ENCODE peak calls at places on chromosomes 3 and 15, in nine cellular contexts. H, K, J, X, Q, O, A, T and S are unnamed samples.
A peak's percentile ranks its signal among the peaks of the same experiment; 100 is the strongest.

GRCh38 chr3:188345223-188345622 is 191.3 kb downstream of the LPP start:
- DNase-seq in H (peak; percentile 83), K (no peak), J (no peak), X (peak; percentile 42), Q (no peak), O (no peak), A (peak; percentile 30), T (no peak), S (no peak)

GRCh38 chr3:142981108-142981507 is 17.6 kb upstream of the PAQR9 start:
- DNase-seq in H (no peak), K (no peak), J (no peak), X (peak; percentile 48), Q (no peak), O (no peak), A (no peak), T (no peak), S (no peak)

GRCh38 chr3:148158210-148158609 is 539.5 kb upstream of the AGTR1 start:
- DNase-seq in H (peak; percentile 41), K (no peak), J (no peak), X (peak; percentile 77), Q (no peak), O (no peak), A (peak; percentile 71), T (no peak), S (no peak)

GRCh38 chr15:45714501-45715488 is 80.0 kb downstream of the SQOR start:
- DNase-seq in H (peak; percentile 53), K (no peak), J (no peak), X (peak; percentile 67), Q (no peak), O (no peak), A (peak; percentile 60), T (no peak), S (no peak)

GRCh38 chr3:154842546-154842945 is 237.6 kb upstream of the MME start:
- DNase-seq in H (no peak), K (no peak), J (no peak), X (no peak), Q (no peak), O (no peak), A (no peak), T (no peak), S (no peak)

GRCh38 chr15:98690272-98690671 is 41.9 kb downstream of the IGF1R start:
- DNase-seq in H (no peak), K (no peak), J (no peak), X (no peak), Q (no peak), O (no peak), A (no peak), T (no peak), S (no peak)

GRCh38 chr3:107560166-107560565 is 37.4 kb downstream of the BBX start:
- DNase-seq in H (no peak), K (no peak), J (no peak), X (no peak), Q (no peak), O (no peak), A (no peak), T (no peak), S (no peak)

GRCh38 chr3:69180869-69181591 is 58.6 kb upstream of the LMOD3 start:
- DNase-seq in H (no peak), K (no peak), J (no peak), X (no peak), Q (no peak), O (no peak), A (no peak), T (no peak), S (no peak)

GRCh38 chr15:65097651-65098263 is 17.2 kb downstream of the UBAP1L start:
- DNase-seq in H (no peak), K (no peak), J (no peak), X (no peak), Q (peak; percentile 53), O (no peak), A (no peak), T (no peak), S (no peak)

GRCh38 chr15:33031324-33031736 is 163.2 kb downstream of the FMN1 start:
- DNase-seq in H (no peak), K (no peak), J (no peak), X (peak; percentile 99), Q (no peak), O (no peak), A (peak; percentile 52), T (no peak), S (no peak)

GRCh38 chr15:92821491-92822116 is 78.5 kb upstream of the CHD2 start:
- DNase-seq in H (no peak), K (no peak), J (no peak), X (no peak), Q (no peak), O (no peak), A (no peak), T (no peak), S (no peak)

GRCh38 chr3:157443873-157444770 is 7.5 kb downstream of the PTX3 start:
- DNase-seq in H (no peak), K (no peak), J (no peak), X (peak; percentile 23), Q (no peak), O (no peak), A (peak; percentile 31), T (no peak), S (no peak)

GRCh38 chr15:70231484-70231883 is 133.8 kb upstream of the TLE3 start:
- DNase-seq in H (no peak), K (no peak), J (no peak), X (no peak), Q (no peak), O (no peak), A (no peak), T (no peak), S (no peak)

GRCh38 chr3:113898892-113899291 is 48.9 kb upstream of the ZDHHC23 start:
- DNase-seq in H (no peak), K (no peak), J (no peak), X (peak; percentile 44), Q (no peak), O (no peak), A (peak; percentile 50), T (no peak), S (no peak)

GRCh38 chr3:181756645-181757044 is 44.9 kb downstream of the SOX2 start:
- DNase-seq in H (no peak), K (no peak), J (no peak), X (no peak), Q (no peak), O (no peak), A (no peak), T (no peak), S (no peak)

GRCh38 chr15:47870956-47871625 is 153.8 kb downstream of the SEMA6D start:
- DNase-seq in H (no peak), K (no peak), J (no peak), X (peak; percentile 55), Q (no peak), O (no peak), A (peak; percentile 70), T (no peak), S (no peak)

GRCh38 chr3:156150434-156151066 is 30.2 kb downstream of the KCNAB1 start:
- DNase-seq in H (peak; percentile 55), K (no peak), J (no peak), X (peak; percentile 51), Q (no peak), O (no peak), A (peak; percentile 54), T (peak; percentile 36), S (no peak)

GRCh38 chr15:35444557-35445204 is 101.3 kb downstream of the DPH6 start:
- DNase-seq in H (peak; percentile 53), K (no peak), J (no peak), X (peak; percentile 59), Q (no peak), O (no peak), A (peak; percentile 59), T (no peak), S (no peak)

GRCh38 chr15:30649952-30650929 is 24.3 kb downstream of the ARHGAP11B start:
- DNase-seq in H (no peak), K (no peak), J (no peak), X (peak; percentile 43), Q (no peak), O (no peak), A (peak; percentile 23), T (no peak), S (no peak)

GRCh38 chr3:23583980-23584736 is 221.6 kb upstream of the UBE2E1 start:
- DNase-seq in H (no peak), K (no peak), J (no peak), X (no peak), Q (no peak), O (no peak), A (no peak), T (no peak), S (no peak)

GRCh38 chr3:54307616-54308180 is 185.3 kb downstream of the CACNA2D3 start:
- DNase-seq in H (no peak), K (no peak), J (no peak), X (no peak), Q (no peak), O (no peak), A (no peak), T (no peak), S (no peak)

GRCh38 chr3:176785207-176785606 is 412.1 kb downstream of the TBL1XR1 start:
- DNase-seq in H (no peak), K (no peak), J (no peak), X (no peak), Q (no peak), O (no peak), A (no peak), T (no peak), S (no peak)

GRCh38 chr15:64610257-64610919 is 150.0 kb downstream of the ZNF609 start:
- DNase-seq in H (no peak), K (no peak), J (no peak), X (peak; percentile 18), Q (no peak), O (no peak), A (no peak), T (no peak), S (no peak)